ENCODE peak calls at places on chromosomes 1 and 21, in four cellular contexts. X is OCI-LY7, L is GM23248, J is PC-3. N is an unnamed sample.

GRCh38 chr1:185343306-185343705 is 26.3 kb upstream of the IVNS1ABP start:
- DNase-seq in L (no peak), X (no peak), J (no peak), N (no peak)

GRCh38 chr1:50346621-50347020 is 76.6 kb downstream of the DMRTA2 start:
- DNase-seq in X (no peak), J (no peak), L (no peak), N (no peak)

GRCh38 chr1:78619803-78620579 is at the start of gene IFI44L:
- DNase-seq in L (peak), X (no peak), J (peak), N (no peak)

GRCh38 chr1:226948051-226948450 is 8.0 kb downstream of the COQ8A start:
- DNase-seq in L (no peak), X (no peak), J (no peak), N (no peak)

GRCh38 chr21:45120975-45121374 is 46.6 kb downstream of the ADARB1 start:
- DNase-seq in X (no peak), L (no peak), J (peak), N (no peak)

GRCh38 chr1:115031595-115031994 is 2.0 kb downstream of the TSHB start:
- DNase-seq in X (no peak), L (no peak), J (no peak), N (no peak)

GRCh38 chr1:62237361-62237760 is 42.7 kb downstream of the L1TD1 start:
- DNase-seq in X (no peak), J (peak), L (peak), N (no peak)

GRCh38 chr21:45858180-45858579 is 123.4 kb upstream of the COL6A1 start:
- DNase-seq in J (no peak), X (no peak), L (no peak), N (no peak)

GRCh38 chr1:167627865-167628641 is 2.0 kb upstream of the RCSD1 start:
- DNase-seq in L (no peak), X (peak), J (peak), N (no peak)

GRCh38 chr1:111571987-111572386 is 47.6 kb upstream of the RAP1A start:
- DNase-seq in J (no peak), L (peak), X (no peak), N (no peak)

GRCh38 chr1:206570529-206570928 is 41.7 kb downstream of the EIF2D start:
- DNase-seq in X (no peak), J (no peak), L (no peak), N (no peak)

GRCh38 chr1:8666394-8667167 is 150.9 kb downstream of the RERE start:
- DNase-seq in J (peak), X (peak), L (no peak), N (no peak)

GRCh38 chr1:172902861-172903381 is 147.8 kb downstream of the TNFSF18 start:
- DNase-seq in L (peak), X (no peak), J (peak), N (no peak)

GRCh38 chr1:197928849-197929336 is 11.7 kb downstream of the LHX9 start:
- DNase-seq in J (no peak), X (peak), L (no peak), N (no peak)

GRCh38 chr21:36115138-36115710 is 19.7 kb upstream of the CBR3 start:
- DNase-seq in L (no peak), J (no peak), X (no peak), N (no peak)

GRCh38 chr1:65525297-65526048 is 105.0 kb downstream of the LEPR start:
- DNase-seq in L (peak), X (no peak), J (no peak), N (peak)

GRCh38 chr21:31606081-31606874 is 53.2 kb upstream of the SOD1 start:
- DNase-seq in X (no peak), L (no peak), J (peak), N (no peak)

GRCh38 chr1:117301906-117302305 is 65.3 kb upstream of the MAN1A2 start:
- DNase-seq in J (no peak), L (no peak), X (no peak), N (no peak)

GRCh38 chr1:6466023-6466422 is at the start of gene TNFRSF25:
- DNase-seq in L (no peak), X (no peak), J (no peak), N (no peak)

GRCh38 chr1:180623579-180624347 is 8.1 kb upstream of the XPR1 start:
- DNase-seq in L (peak), J (peak), X (no peak), N (peak)

GRCh38 chr1:46581685-46582455 is 22.2 kb downstream of the MKNK1 start:
- DNase-seq in L (peak), J (no peak), X (no peak), N (no peak)

GRCh38 chr1:14160766-14161165 is 437.7 kb upstream of the KAZN start:
- DNase-seq in L (no peak), X (no peak), J (no peak), N (no peak)

GRCh38 chr1:10888289-10888688 is 91.8 kb upstream of the CASZ1 start:
- DNase-seq in L (no peak), J (no peak), X (no peak), N (no peak)

GRCh38 chr1:152225678-152226077 is 1.7 kb upstream of the HRNR start:
- DNase-seq in J (peak), L (peak), X (no peak), N (no peak)

GRCh38 chr1:12454406-12455391 is 163.3 kb downstream of the DHRS3 start:
- DNase-seq in J (peak), L (peak), X (no peak), N (no peak)
- H3K27ac ChIP-seq in J (no peak), L (peak), X (no peak), N (peak)

GRCh38 chr1:109878531-109878930 is 32.1 kb upstream of the CSF1 start:
- DNase-seq in J (no peak), L (no peak), X (no peak), N (no peak)

GRCh38 chr1:109875874-109876273 is 34.8 kb upstream of the CSF1 start:
- DNase-seq in X (no peak), L (no peak), J (no peak), N (no peak)

GRCh38 chr1:109877776-109878175 is 32.9 kb upstream of the CSF1 start:
- DNase-seq in L (no peak), X (no peak), J (no peak), N (no peak)

GRCh38 chr1:109877320-109877771 is 33.3 kb upstream of the CSF1 start:
- DNase-seq in X (no peak), L (peak), J (no peak), N (peak)

GRCh38 chr1:109876617-109877319 is 33.9 kb upstream of the CSF1 start:
- DNase-seq in L (peak), X (no peak), J (no peak), N (peak)
- TF ChIP-seq EZH2phosphoT487 in L (no peak), X (no peak), J (no peak), N (no peak)

GRCh38 chr1:12383786-12384185 is 154.0 kb downstream of the VPS13D start:
- DNase-seq in L (peak), X (no peak), J (peak), N (no peak)

GRCh38 chr1:12387641-12388040 is 157.8 kb downstream of the VPS13D start:
- DNase-seq in X (no peak), J (no peak), L (no peak), N (no peak)

GRCh38 chr1:12383001-12383400 is 153.2 kb downstream of the VPS13D start:
- DNase-seq in X (no peak), J (peak), L (no peak), N (no peak)

GRCh38 chr1:12386130-12386529 is 156.3 kb downstream of the VPS13D start:
- DNase-seq in J (peak), X (peak), L (no peak), N (no peak)

DNA sequence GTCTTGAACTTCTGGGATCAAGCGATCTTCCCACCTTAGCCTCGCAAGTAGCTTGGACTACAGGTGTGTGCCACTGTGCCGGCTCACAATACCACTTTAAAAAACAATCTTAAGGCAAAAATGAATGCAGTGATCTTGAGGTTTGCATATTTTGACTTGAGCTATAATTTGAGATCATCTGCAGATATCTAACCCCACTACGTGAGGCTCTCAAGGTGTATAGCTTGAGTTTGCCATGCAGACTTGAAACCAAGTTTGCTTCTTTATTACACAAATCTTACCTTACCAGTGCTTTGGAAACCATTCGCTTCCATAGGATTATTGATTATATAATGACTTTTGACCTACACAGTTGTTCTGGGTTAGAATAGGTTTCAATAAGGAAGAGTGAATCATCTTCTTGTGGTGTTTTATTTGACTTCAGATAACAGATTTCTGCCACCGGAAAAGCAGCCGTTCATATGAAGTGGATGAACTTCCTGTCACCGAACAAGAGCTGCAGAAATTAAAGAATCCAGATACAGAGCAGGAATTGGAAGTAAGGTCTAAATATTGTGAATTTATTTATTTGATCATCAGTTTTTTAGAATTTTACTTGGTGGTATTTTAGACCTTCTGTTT is 155.1 kb downstream of the VPS13D start:
- DNase-seq in J (peak), L (no peak), X (no peak), N (no peak)
- H3K27ac ChIP-seq in J (peak), L (no peak), X (no peak), N (no peak)

DNA sequence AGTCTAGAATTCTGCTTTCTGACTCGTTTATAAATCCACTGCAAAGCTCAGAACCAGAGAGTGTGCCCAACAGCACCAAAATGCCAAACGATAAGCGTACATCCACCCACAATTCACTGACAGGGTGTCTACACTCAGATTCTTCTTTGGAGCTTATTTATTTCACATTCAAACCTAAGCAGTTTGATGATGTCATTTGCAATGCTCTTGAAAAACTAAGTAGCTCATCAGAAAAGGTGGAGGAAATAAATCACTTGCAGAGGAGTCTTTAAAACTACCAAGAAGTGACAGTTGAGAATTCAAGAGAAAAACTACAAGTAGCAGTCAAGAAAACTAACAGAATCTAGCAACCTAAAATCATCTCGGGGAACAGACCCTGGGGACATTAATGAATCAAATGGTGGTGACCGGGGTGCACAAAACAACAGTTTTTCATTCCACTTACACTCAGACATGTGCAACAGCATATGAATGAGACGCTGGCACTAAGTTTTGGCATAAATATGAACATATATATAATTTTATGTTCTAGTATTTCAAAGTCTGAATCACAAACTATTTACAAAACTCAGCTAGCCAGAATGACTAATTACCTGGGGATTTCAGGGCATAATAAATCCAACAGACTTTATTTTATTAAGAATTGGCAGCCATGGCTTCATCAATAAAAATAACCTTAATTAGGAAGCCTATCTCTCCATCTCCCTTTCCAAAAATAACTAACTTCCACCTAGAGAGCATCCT is 119.4 kb downstream of the SIPA1L2 start:
- DNase-seq in L (peak), J (peak), X (no peak), N (no peak)
- TF ChIP-seq EZH2phosphoT487 in L (no peak), J (no peak), X (no peak), N (no peak)

GRCh38 chr1:53198241-53198651 is 1.6 kb downstream of the CPT2 start:
- DNase-seq in J (no peak), L (peak), X (no peak), N (peak)

GRCh38 chr1:53196485-53197271 is at the start of gene CPT2:
- DNase-seq in J (peak), L (peak), X (peak), N (peak)

GRCh38 chr1:53195913-53196484 is 625 bp upstream of the CPT2 start:
- DNase-seq in X (no peak), J (peak), L (peak), N (peak)

GRCh38 chr1:53195211-53195909 is 1.3 kb upstream of the CPT2 start:
- DNase-seq in J (no peak), X (no peak), L (no peak), N (no peak)

GRCh38 chr1:53197301-53198205 is 929 bp downstream of the CPT2 start:
- DNase-seq in L (peak), J (no peak), X (no peak), N (no peak)
- H3K27ac ChIP-seq in L (peak), J (peak), X (peak), N (peak)